ENCODE peak calls at places on chromosomes 11 and 22, in six cellular contexts. M, Z, W, X, S and C are unnamed samples.

GRCh38 chr11:84993386-84993785 is 633.8 kb downstream of the DLG2 start:
- DNase-seq in M (peak), Z (no peak), W (no peak), X (peak), S (no peak), C (no peak)

GRCh38 chr11:32426192-32426591 is 9.1 kb downstream of the WT1 start:
- DNase-seq in M (peak), Z (no peak), W (no peak), X (no peak), S (no peak), C (no peak)

GRCh38 chr11:73308003-73308962 is at the start of gene ARHGEF17:
- DNase-seq in M (peak), Z (peak), W (no peak), X (no peak), S (no peak), C (peak)

GRCh38 chr11:72781063-72781312 is 12.9 kb downstream of the STARD10 start:
- DNase-seq in M (no peak), Z (no peak), W (no peak), X (no peak), S (no peak), C (no peak)

GRCh38 chr22:49229483-49230193 is 598.0 kb downstream of the BRD1 start:
- DNase-seq in M (no peak), Z (no peak), W (no peak), X (no peak), S (no peak), C (no peak)

GRCh38 chr22:37392929-37393328 is 34.4 kb downstream of the ELFN2 start:
- DNase-seq in M (no peak), Z (no peak), W (no peak), X (no peak), S (no peak), C (no peak)

GRCh38 chr11:57432017-57432590 is 5.2 kb upstream of the SLC43A3 start:
- DNase-seq in M (no peak), Z (no peak), W (no peak), X (no peak), S (no peak), C (peak)

GRCh38 chr22:40101417-40102101 is 76.2 kb upstream of the TNRC6B start:
- DNase-seq in M (peak), Z (no peak), W (no peak), X (no peak), S (no peak), C (no peak)

GRCh38 chr11:65107751-65108468 is 3.8 kb upstream of the TM7SF2 start:
- DNase-seq in M (no peak), Z (no peak), W (no peak), X (no peak), S (no peak), C (no peak)

GRCh38 chr11:45213717-45214116 is 67.3 kb downstream of the PRDM11 start:
- DNase-seq in M (no peak), Z (no peak), W (no peak), X (no peak), S (no peak), C (no peak)

GRCh38 chr11:39365809-39366436 is 2093.5 kb downstream of the LRRC4C start:
- DNase-seq in M (peak), Z (no peak), W (no peak), X (no peak), S (no peak), C (no peak)

GRCh38 chr11:70509476-70509875 is 111.1 kb downstream of the CTTN start:
- DNase-seq in M (peak), Z (no peak), W (no peak), X (no peak), S (no peak), C (no peak)

GRCh38 chr11:43894546-43894945 is 13.9 kb downstream of the ALKBH3 start:
- DNase-seq in M (no peak), Z (no peak), W (no peak), X (no peak), S (no peak), C (no peak)
- H3K27ac ChIP-seq in M (no peak), Z (no peak), W (no peak), X (no peak), S (no peak), C (no peak)

DNA sequence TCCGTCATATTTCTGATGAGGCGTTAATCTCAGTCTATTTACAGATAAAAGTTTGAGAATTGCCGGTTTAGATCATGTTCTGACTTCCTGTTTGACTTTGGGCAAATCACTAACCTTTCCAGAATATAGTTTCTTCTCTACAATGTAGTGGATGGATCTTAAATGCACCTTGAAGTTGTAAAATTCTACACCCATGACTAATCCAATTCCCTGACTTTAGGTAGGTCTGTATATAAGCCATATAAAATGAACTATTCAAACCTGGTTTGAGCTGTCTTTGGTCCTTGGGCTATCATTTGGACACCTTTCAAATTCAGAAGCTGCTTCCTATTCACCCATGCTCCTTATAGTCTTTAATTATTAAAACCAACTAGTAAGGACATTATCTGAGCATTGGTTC is 52.2 kb upstream of the BLID start:
- DNase-seq in M (no peak), Z (no peak), W (no peak), X (no peak), S (no peak), C (no peak)
- H3K27ac ChIP-seq in M (no peak), Z (no peak), W (no peak), X (no peak), S (no peak), C (no peak)

GRCh38 chr11:130609121-130610035 is 160.9 kb downstream of the ADAMTS15 start:
- DNase-seq in M (no peak), Z (no peak), W (no peak), X (no peak), S (no peak), C (peak)

GRCh38 chr11:130606181-130606580 is 157.7 kb downstream of the ADAMTS15 start:
- DNase-seq in M (no peak), Z (no peak), W (no peak), X (no peak), S (no peak), C (no peak)

GRCh38 chr11:130608267-130608666 is 159.8 kb downstream of the ADAMTS15 start:
- DNase-seq in M (no peak), Z (no peak), W (no peak), X (no peak), S (no peak), C (no peak)

GRCh38 chr11:130604606-130605005 is 156.2 kb downstream of the ADAMTS15 start:
- DNase-seq in M (no peak), Z (no peak), W (no peak), X (no peak), S (no peak), C (no peak)

DNA sequence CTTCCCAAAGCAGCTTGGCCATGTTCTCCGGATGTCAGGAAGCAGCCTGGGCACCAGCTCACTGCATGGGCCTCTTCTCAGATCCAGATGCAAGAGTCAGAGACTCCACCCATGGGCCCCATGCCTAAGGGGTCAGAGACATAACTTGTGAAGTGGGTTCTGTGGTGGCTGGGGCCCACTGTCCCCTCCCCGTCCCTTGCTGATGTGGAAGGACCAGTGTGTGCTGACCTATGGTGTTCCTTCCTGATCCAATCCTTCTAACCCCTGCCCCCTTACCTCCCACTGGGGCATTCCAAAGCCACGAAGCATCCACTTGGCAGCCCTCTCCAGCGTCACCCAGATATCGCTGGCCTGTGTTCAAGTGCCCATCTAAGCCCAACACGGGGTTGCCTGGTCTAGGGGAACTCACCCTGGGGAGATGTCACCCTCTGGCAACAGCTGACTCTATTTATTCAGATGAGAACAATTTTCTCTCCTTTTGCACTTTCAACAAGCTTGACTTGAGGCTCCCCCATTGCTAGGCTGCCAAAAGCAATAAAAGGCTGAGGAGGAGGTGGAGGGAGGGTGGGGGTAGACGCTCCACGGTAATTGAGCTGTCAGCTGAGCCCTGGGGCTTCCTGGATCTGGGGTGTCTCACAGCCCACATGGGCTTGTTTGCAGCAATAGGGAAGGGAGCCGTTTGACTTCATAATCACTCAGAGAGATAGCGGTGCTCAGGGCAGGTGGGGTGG is 158.5 kb downstream of the ADAMTS15 start:
- DNase-seq in M (no peak), Z (no peak), W (no peak), X (no peak), S (no peak), C (no peak)
- H3K27ac ChIP-seq in M (no peak), Z (no peak), W (no peak), X (no peak), S (no peak), C (no peak)

GRCh38 chr11:12884751-12885318 is 124.3 kb upstream of the RASSF10 start:
- DNase-seq in M (no peak), Z (no peak), W (no peak), X (no peak), S (no peak), C (no peak)
- H3K27ac ChIP-seq in M (no peak), Z (no peak), W (no peak), X (no peak), S (no peak), C (no peak)